ENCODE peak calls at places on chromosomes 11 and 22, in nine cellular contexts. One of them, this sample, is unnamed.

GRCh38 chr11:2559527-2560311 is 114.9 kb downstream of the KCNQ1 start:
- DNase-seq in choroid plexus epithelial cell: no peak
- DNase-seq in uterus: no peak
- DNase-seq in adrenal gland: no peak
- DNase-seq in naive thymus-derived CD4-positive, alpha-beta T cell: no peak
- DNase-seq in HepG2: no peak
- DNase-seq in left ventricle myocardium inferior: peak; percentile 11
- DNase-seq in AG09309: no peak
- DNase-seq in GM23338: no peak
- DNase-seq in this sample: peak; percentile 37

GRCh38 chr11:121891134-121891533 is 224.9 kb downstream of the BLID start:
- DNase-seq in uterus: no peak
- DNase-seq in left ventricle myocardium inferior: no peak
- DNase-seq in AG09309: no peak
- DNase-seq in HepG2: no peak
- DNase-seq in GM23338: no peak
- DNase-seq in adrenal gland: no peak
- DNase-seq in naive thymus-derived CD4-positive, alpha-beta T cell: no peak
- DNase-seq in choroid plexus epithelial cell: no peak
- DNase-seq in this sample: no peak

GRCh38 chr11:2305862-2306823 is 4.3 kb downstream of the TSPAN32 start:
- DNase-seq in adrenal gland: peak; percentile 78
- DNase-seq in AG09309: peak; percentile 37
- DNase-seq in uterus: peak; percentile 98
- DNase-seq in left ventricle myocardium inferior: peak; percentile 84
- DNase-seq in GM23338: no peak
- DNase-seq in choroid plexus epithelial cell: peak; percentile 59
- DNase-seq in naive thymus-derived CD4-positive, alpha-beta T cell: no peak
- DNase-seq in HepG2: no peak
- DNase-seq in this sample: peak; percentile 65

GRCh38 chr11:31720225-31720624 is 90.9 kb downstream of the PAX6 start:
- DNase-seq in adrenal gland: no peak
- DNase-seq in GM23338: no peak
- DNase-seq in left ventricle myocardium inferior: no peak
- DNase-seq in uterus: no peak
- DNase-seq in choroid plexus epithelial cell: peak; percentile 6
- DNase-seq in HepG2: no peak
- DNase-seq in AG09309: no peak
- DNase-seq in naive thymus-derived CD4-positive, alpha-beta T cell: no peak
- DNase-seq in this sample: no peak

GRCh38 chr11:104163100-104164027 is 583 bp downstream of the PDGFD start:
- DNase-seq in left ventricle myocardium inferior: peak; percentile 41
- DNase-seq in choroid plexus epithelial cell: peak; percentile 55
- DNase-seq in uterus: no peak
- DNase-seq in AG09309: no peak
- DNase-seq in naive thymus-derived CD4-positive, alpha-beta T cell: no peak
- DNase-seq in adrenal gland: peak; percentile 85
- DNase-seq in HepG2: no peak
- DNase-seq in GM23338: peak; percentile 72
- DNase-seq in this sample: peak; percentile 23

GRCh38 chr11:8209208-8209807 is 40.5 kb upstream of the RIC3 start:
- DNase-seq in choroid plexus epithelial cell: no peak
- DNase-seq in naive thymus-derived CD4-positive, alpha-beta T cell: no peak
- DNase-seq in GM23338: peak; percentile 74
- DNase-seq in adrenal gland: peak; percentile 64
- DNase-seq in HepG2: no peak
- DNase-seq in AG09309: no peak
- DNase-seq in left ventricle myocardium inferior: peak; percentile 33
- DNase-seq in uterus: no peak
- DNase-seq in this sample: no peak

GRCh38 chr11:75189911-75190310 is 39.0 kb downstream of the SLCO2B1 start:
- DNase-seq in uterus: no peak
- DNase-seq in naive thymus-derived CD4-positive, alpha-beta T cell: no peak
- DNase-seq in adrenal gland: no peak
- DNase-seq in GM23338: no peak
- DNase-seq in left ventricle myocardium inferior: no peak
- DNase-seq in choroid plexus epithelial cell: no peak
- DNase-seq in AG09309: no peak
- DNase-seq in HepG2: no peak
- DNase-seq in this sample: no peak

GRCh38 chr11:9148035-9148434 is 56.6 kb upstream of the SCUBE2 start:
- DNase-seq in choroid plexus epithelial cell: no peak
- DNase-seq in GM23338: no peak
- DNase-seq in HepG2: no peak
- DNase-seq in AG09309: no peak
- DNase-seq in adrenal gland: no peak
- DNase-seq in naive thymus-derived CD4-positive, alpha-beta T cell: no peak
- DNase-seq in uterus: no peak
- DNase-seq in left ventricle myocardium inferior: no peak
- DNase-seq in this sample: no peak

GRCh38 chr22:45248832-45249561 is 8.3 kb upstream of the KIAA0930 start:
- DNase-seq in GM23338: no peak
- DNase-seq in choroid plexus epithelial cell: no peak
- DNase-seq in uterus: no peak
- DNase-seq in AG09309: no peak
- DNase-seq in naive thymus-derived CD4-positive, alpha-beta T cell: no peak
- DNase-seq in HepG2: no peak
- DNase-seq in left ventricle myocardium inferior: no peak
- DNase-seq in adrenal gland: no peak
- DNase-seq in this sample: no peak

GRCh38 chr22:45537734-45538181 is 35.1 kb downstream of the FBLN1 start:
- DNase-seq in HepG2: no peak
- DNase-seq in choroid plexus epithelial cell: peak; percentile 97
- DNase-seq in uterus: peak; percentile 87
- DNase-seq in left ventricle myocardium inferior: peak; percentile 46
- DNase-seq in adrenal gland: no peak
- DNase-seq in AG09309: peak; percentile 71
- DNase-seq in GM23338: no peak
- DNase-seq in naive thymus-derived CD4-positive, alpha-beta T cell: no peak
- DNase-seq in this sample: peak; percentile 55

GRCh38 chr22:41116342-41116741 is 23.9 kb downstream of the EP300 start:
- DNase-seq in left ventricle myocardium inferior: no peak
- DNase-seq in GM23338: no peak
- DNase-seq in naive thymus-derived CD4-positive, alpha-beta T cell: no peak
- DNase-seq in HepG2: no peak
- DNase-seq in AG09309: no peak
- DNase-seq in adrenal gland: no peak
- DNase-seq in uterus: no peak
- DNase-seq in choroid plexus epithelial cell: no peak
- DNase-seq in this sample: no peak
- H3K4me3 ChIP-seq in left ventricle myocardium inferior: no peak overlapping the region
- H3K4me3 ChIP-seq in GM23338: no peak overlapping the region
- H3K4me3 ChIP-seq in naive thymus-derived CD4-positive, alpha-beta T cell: no peak overlapping the region
- H3K4me3 ChIP-seq in HepG2: no peak overlapping the region
- H3K4me3 ChIP-seq in AG09309: no peak overlapping the region
- H3K4me3 ChIP-seq in adrenal gland: no peak overlapping the region
- H3K4me3 ChIP-seq in uterus: no peak overlapping the region
- H3K4me3 ChIP-seq in choroid plexus epithelial cell: no peak overlapping the region
- H3K4me3 ChIP-seq in this sample: no peak overlapping the region

GRCh38 chr11:367956-368413 is 1.3 kb upstream of the B4GALNT4 start:
- DNase-seq in GM23338: peak; percentile 72
- DNase-seq in adrenal gland: no peak
- DNase-seq in left ventricle myocardium inferior: no peak
- DNase-seq in naive thymus-derived CD4-positive, alpha-beta T cell: no peak
- DNase-seq in AG09309: no peak
- DNase-seq in uterus: no peak
- DNase-seq in choroid plexus epithelial cell: no peak
- DNase-seq in HepG2: no peak
- DNase-seq in this sample: no peak
- H3K4me3 ChIP-seq in GM23338: peak overlapping the region; percentile 54
- H3K4me3 ChIP-seq in adrenal gland: no peak overlapping the region
- H3K4me3 ChIP-seq in left ventricle myocardium inferior: no peak overlapping the region
- H3K4me3 ChIP-seq in naive thymus-derived CD4-positive, alpha-beta T cell: no peak overlapping the region
- H3K4me3 ChIP-seq in AG09309: no peak overlapping the region
- H3K4me3 ChIP-seq in uterus: no peak overlapping the region
- H3K4me3 ChIP-seq in choroid plexus epithelial cell: no peak overlapping the region
- H3K4me3 ChIP-seq in HepG2: no peak overlapping the region
- H3K4me3 ChIP-seq in this sample: no peak overlapping the region

GRCh38 chr11:65496304-65497140 is 2.3 kb upstream of the MALAT1 start:
- DNase-seq in left ventricle myocardium inferior: no peak
- DNase-seq in uterus: peak; percentile 68
- DNase-seq in adrenal gland: no peak
- DNase-seq in choroid plexus epithelial cell: peak; percentile 48
- DNase-seq in HepG2: no peak
- DNase-seq in naive thymus-derived CD4-positive, alpha-beta T cell: no peak
- DNase-seq in GM23338: no peak
- DNase-seq in AG09309: no peak
- DNase-seq in this sample: no peak
- H3K4me3 ChIP-seq in left ventricle myocardium inferior: peak overlapping the region; percentile 89
- H3K4me3 ChIP-seq in uterus: peak overlapping the region; percentile 34
- H3K4me3 ChIP-seq in adrenal gland: peak overlapping the region; percentile 49
- H3K4me3 ChIP-seq in choroid plexus epithelial cell: peak overlapping the region; percentile 32
- H3K4me3 ChIP-seq in HepG2: peak overlapping the region; percentile 67
- H3K4me3 ChIP-seq in naive thymus-derived CD4-positive, alpha-beta T cell: peak overlapping the region; percentile 41
- H3K4me3 ChIP-seq in GM23338: peak overlapping the region; percentile 49
- H3K4me3 ChIP-seq in AG09309: peak overlapping the region; percentile 13
- H3K4me3 ChIP-seq in this sample: peak overlapping the region; percentile 92

GRCh38 chr11:92224394-92225205 is at the start of gene FAT3:
- DNase-seq in GM23338: peak; percentile 81
- DNase-seq in left ventricle myocardium inferior: no peak
- DNase-seq in uterus: no peak
- DNase-seq in naive thymus-derived CD4-positive, alpha-beta T cell: no peak
- DNase-seq in adrenal gland: no peak
- DNase-seq in choroid plexus epithelial cell: peak; percentile 43
- DNase-seq in AG09309: peak; percentile 3
- DNase-seq in HepG2: no peak
- DNase-seq in this sample: peak; percentile 35
- H3K4me3 ChIP-seq in GM23338: peak within 1 kb of the TSS; percentile 90
- H3K4me3 ChIP-seq in left ventricle myocardium inferior: peak within 1 kb of the TSS; percentile 60
- H3K4me3 ChIP-seq in uterus: peak within 1 kb of the TSS; percentile 29
- H3K4me3 ChIP-seq in naive thymus-derived CD4-positive, alpha-beta T cell: no peak within 1 kb of the TSS
- H3K4me3 ChIP-seq in adrenal gland: peak within 1 kb of the TSS; percentile 32
- H3K4me3 ChIP-seq in choroid plexus epithelial cell: peak within 1 kb of the TSS; percentile 41
- H3K4me3 ChIP-seq in AG09309: peak within 1 kb of the TSS; percentile 45
- H3K4me3 ChIP-seq in HepG2: no peak within 1 kb of the TSS
- H3K4me3 ChIP-seq in this sample: peak within 1 kb of the TSS; percentile 62

GRCh38 chr22:37334461-37334858 is 52.2 kb downstream of the CYTH4 start:
- DNase-seq in adrenal gland: no peak
- DNase-seq in AG09309: no peak
- DNase-seq in choroid plexus epithelial cell: no peak
- DNase-seq in HepG2: no peak
- DNase-seq in uterus: no peak
- DNase-seq in GM23338: peak; percentile 65
- DNase-seq in left ventricle myocardium inferior: no peak
- DNase-seq in naive thymus-derived CD4-positive, alpha-beta T cell: no peak
- DNase-seq in this sample: no peak
- H3K4me3 ChIP-seq in adrenal gland: no peak overlapping the region
- H3K4me3 ChIP-seq in AG09309: no peak overlapping the region
- H3K4me3 ChIP-seq in choroid plexus epithelial cell: no peak overlapping the region
- H3K4me3 ChIP-seq in HepG2: no peak overlapping the region
- H3K4me3 ChIP-seq in uterus: no peak overlapping the region
- H3K4me3 ChIP-seq in GM23338: peak overlapping the region; percentile 68
- H3K4me3 ChIP-seq in left ventricle myocardium inferior: no peak overlapping the region
- H3K4me3 ChIP-seq in naive thymus-derived CD4-positive, alpha-beta T cell: no peak overlapping the region
- H3K4me3 ChIP-seq in this sample: no peak overlapping the region

DNA sequence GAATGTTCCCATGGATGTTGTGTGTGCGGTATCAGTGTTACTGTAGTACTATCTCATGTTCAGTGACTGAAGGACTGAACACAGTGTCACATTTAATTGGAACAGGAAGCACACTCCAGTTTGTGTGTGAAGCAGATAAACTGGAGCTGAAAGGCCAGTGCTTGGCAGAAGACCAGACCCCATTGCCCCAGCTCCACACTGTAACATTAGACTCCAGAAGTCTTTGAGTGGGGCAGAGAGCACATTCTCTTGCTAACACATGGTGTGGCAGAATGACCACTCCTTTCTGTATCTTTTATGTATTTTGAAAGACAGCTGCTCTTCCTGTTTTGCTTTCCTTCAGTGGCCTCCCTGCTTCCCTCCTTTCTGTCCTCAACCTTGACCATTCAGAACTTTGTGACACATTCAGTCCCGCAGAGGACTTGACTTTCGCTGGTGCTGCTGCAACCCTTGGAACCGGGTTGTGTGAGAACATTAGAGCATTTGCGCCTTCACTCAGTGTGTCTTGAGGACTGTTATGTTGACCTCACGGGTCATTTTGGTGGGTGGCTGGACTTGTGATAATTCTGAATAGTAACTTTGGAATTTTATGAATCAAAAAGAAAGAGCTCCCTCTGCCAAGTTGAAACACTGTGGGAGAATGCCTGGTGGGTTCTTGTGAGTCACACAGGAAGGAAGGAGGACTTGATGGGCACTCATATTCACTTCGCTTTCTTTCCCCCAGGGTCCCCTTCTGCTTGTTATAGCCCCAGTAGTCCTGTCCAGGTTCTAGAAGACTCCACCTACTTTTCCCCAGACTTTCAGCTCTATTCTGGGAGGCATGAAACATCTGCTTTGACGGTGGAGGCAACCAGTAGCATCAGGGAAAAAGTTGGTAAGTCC is 26.4 kb downstream of the AMOTL1 start:
- DNase-seq in GM23338: no peak
- DNase-seq in choroid plexus epithelial cell: peak; percentile 98
- DNase-seq in HepG2: no peak
- DNase-seq in naive thymus-derived CD4-positive, alpha-beta T cell: no peak
- DNase-seq in left ventricle myocardium inferior: peak; percentile 73
- DNase-seq in uterus: peak; percentile 47
- DNase-seq in adrenal gland: peak; percentile 86
- DNase-seq in AG09309: peak; percentile 86
- DNase-seq in this sample: peak; percentile 88
- H3K4me3 ChIP-seq in GM23338: no peak overlapping the region
- H3K4me3 ChIP-seq in choroid plexus epithelial cell: peak overlapping the region; percentile 57
- H3K4me3 ChIP-seq in HepG2: no peak overlapping the region
- H3K4me3 ChIP-seq in naive thymus-derived CD4-positive, alpha-beta T cell: no peak overlapping the region
- H3K4me3 ChIP-seq in left ventricle myocardium inferior: peak overlapping the region; percentile 13
- H3K4me3 ChIP-seq in uterus: no peak overlapping the region
- H3K4me3 ChIP-seq in adrenal gland: no peak overlapping the region
- H3K4me3 ChIP-seq in AG09309: peak overlapping the region; percentile 7
- H3K4me3 ChIP-seq in this sample: peak overlapping the region; percentile 50